ENCODE peak calls at places on chromosomes 2 and 18, in eight cellular contexts. One of them, this sample, is unnamed. For H3K4me1, the result is how much of the 10 kb centered on the place peaks cover.

GRCh38 chr2:212428685-212429480 is 109.7 kb downstream of the ERBB4 start:
- DNase-seq in colonic mucosa: no peak
- DNase-seq in ovary: no peak
- DNase-seq in SJSA1: no peak
- DNase-seq in psoas muscle: no peak
- DNase-seq in fibroblast of lung: no peak
- DNase-seq in GM23248: no peak
- DNase-seq in left ventricle myocardium inferior: no peak
- DNase-seq in this sample: no peak

GRCh38 chr2:234451852-234452625 is 44.8 kb downstream of the ARL4C start:
- DNase-seq in psoas muscle: no peak
- DNase-seq in SJSA1: no peak
- DNase-seq in GM23248: peak
- DNase-seq in ovary: no peak
- DNase-seq in colonic mucosa: no peak
- DNase-seq in fibroblast of lung: peak
- DNase-seq in left ventricle myocardium inferior: no peak
- DNase-seq in this sample: no peak

GRCh38 chr2:216572582-216573578 is 60.3 kb upstream of the IGFBP2 start:
- DNase-seq in ovary: peak
- DNase-seq in psoas muscle: peak
- DNase-seq in fibroblast of lung: peak
- DNase-seq in SJSA1: peak
- DNase-seq in colonic mucosa: peak
- DNase-seq in GM23248: peak
- DNase-seq in left ventricle myocardium inferior: peak
- DNase-seq in this sample: peak

GRCh38 chr2:240013343-240013742 is 11.8 kb downstream of the NDUFA10 start:
- DNase-seq in SJSA1: no peak
- DNase-seq in GM23248: peak
- DNase-seq in ovary: no peak
- DNase-seq in left ventricle myocardium inferior: no peak
- DNase-seq in colonic mucosa: no peak
- DNase-seq in psoas muscle: no peak
- DNase-seq in fibroblast of lung: peak
- DNase-seq in this sample: no peak

GRCh38 chr2:72603481-72603880 is 222.4 kb downstream of the EXOC6B start:
- DNase-seq in colonic mucosa: no peak
- DNase-seq in psoas muscle: no peak
- DNase-seq in left ventricle myocardium inferior: no peak
- DNase-seq in GM23248: no peak
- DNase-seq in fibroblast of lung: peak
- DNase-seq in SJSA1: no peak
- DNase-seq in ovary: no peak
- DNase-seq in this sample: no peak

GRCh38 chr2:203897544-203897943 is 30.0 kb downstream of the CTLA4 start:
- DNase-seq in ovary: no peak
- DNase-seq in SJSA1: no peak
- DNase-seq in colonic mucosa: no peak
- DNase-seq in fibroblast of lung: no peak
- DNase-seq in left ventricle myocardium inferior: no peak
- DNase-seq in psoas muscle: no peak
- DNase-seq in GM23248: no peak
- DNase-seq in this sample: no peak

GRCh38 chr2:43192039-43192438 is 34.4 kb downstream of the ZFP36L2 start:
- DNase-seq in left ventricle myocardium inferior: no peak
- DNase-seq in fibroblast of lung: no peak
- DNase-seq in ovary: no peak
- DNase-seq in colonic mucosa: no peak
- DNase-seq in psoas muscle: no peak
- DNase-seq in SJSA1: no peak
- DNase-seq in GM23248: peak
- DNase-seq in this sample: no peak

GRCh38 chr2:145769053-145769716 is 1249.3 kb upstream of the ZEB2 start:
- DNase-seq in GM23248: no peak
- DNase-seq in ovary: no peak
- DNase-seq in colonic mucosa: no peak
- DNase-seq in fibroblast of lung: no peak
- DNase-seq in SJSA1: no peak
- DNase-seq in psoas muscle: no peak
- DNase-seq in left ventricle myocardium inferior: no peak
- DNase-seq in this sample: no peak

GRCh38 chr2:68907923-68908253 is 36.7 kb upstream of the BMP10 start:
- DNase-seq in fibroblast of lung: no peak
- DNase-seq in GM23248: no peak
- DNase-seq in left ventricle myocardium inferior: no peak
- DNase-seq in ovary: no peak
- DNase-seq in colonic mucosa: no peak
- DNase-seq in SJSA1: no peak
- DNase-seq in psoas muscle: no peak
- DNase-seq in this sample: no peak

GRCh38 chr2:47559079-47559684 is 156.2 kb downstream of the MSH2 start:
- DNase-seq in SJSA1: no peak
- DNase-seq in psoas muscle: no peak
- DNase-seq in left ventricle myocardium inferior: no peak
- DNase-seq in fibroblast of lung: peak
- DNase-seq in ovary: no peak
- DNase-seq in colonic mucosa: no peak
- DNase-seq in GM23248: peak
- DNase-seq in this sample: no peak

GRCh38 chr2:215598376-215598975 is 162.6 kb upstream of the FN1 start:
- DNase-seq in ovary: no peak
- DNase-seq in SJSA1: no peak
- DNase-seq in colonic mucosa: no peak
- DNase-seq in GM23248: peak
- DNase-seq in fibroblast of lung: peak
- DNase-seq in psoas muscle: no peak
- DNase-seq in left ventricle myocardium inferior: no peak
- DNase-seq in this sample: no peak

GRCh38 chr2:190507135-190507534 is 27.4 kb downstream of the NEMP2 start:
- DNase-seq in left ventricle myocardium inferior: no peak
- DNase-seq in ovary: no peak
- DNase-seq in colonic mucosa: peak
- DNase-seq in psoas muscle: no peak
- DNase-seq in SJSA1: no peak
- DNase-seq in GM23248: no peak
- DNase-seq in fibroblast of lung: no peak
- DNase-seq in this sample: no peak

GRCh38 chr2:11753452-11753885 is 7.0 kb downstream of the LPIN1 start:
- DNase-seq in GM23248: peak
- DNase-seq in psoas muscle: no peak
- DNase-seq in fibroblast of lung: peak
- DNase-seq in colonic mucosa: peak
- DNase-seq in left ventricle myocardium inferior: no peak
- DNase-seq in ovary: no peak
- DNase-seq in SJSA1: no peak
- DNase-seq in this sample: peak

GRCh38 chr2:217930783-217931563 is 71.8 kb downstream of the TNS1 start:
- DNase-seq in psoas muscle: no peak
- DNase-seq in colonic mucosa: no peak
- DNase-seq in left ventricle myocardium inferior: peak
- DNase-seq in SJSA1: no peak
- DNase-seq in ovary: no peak
- DNase-seq in fibroblast of lung: peak
- DNase-seq in GM23248: peak
- DNase-seq in this sample: no peak

GRCh38 chr2:217929757-217930707 is 72.8 kb downstream of the TNS1 start:
- DNase-seq in left ventricle myocardium inferior: peak
- DNase-seq in colonic mucosa: no peak
- DNase-seq in ovary: no peak
- DNase-seq in SJSA1: no peak
- DNase-seq in psoas muscle: no peak
- DNase-seq in fibroblast of lung: peak
- DNase-seq in GM23248: peak
- DNase-seq in this sample: no peak

GRCh38 chr2:217933326-217933993 is 69.3 kb downstream of the TNS1 start:
- DNase-seq in fibroblast of lung: no peak
- DNase-seq in colonic mucosa: no peak
- DNase-seq in SJSA1: no peak
- DNase-seq in left ventricle myocardium inferior: peak
- DNase-seq in ovary: no peak
- DNase-seq in psoas muscle: peak
- DNase-seq in GM23248: no peak
- DNase-seq in this sample: no peak

GRCh38 chr2:217932661-217933325 is 70.0 kb downstream of the TNS1 start:
- DNase-seq in left ventricle myocardium inferior: peak
- DNase-seq in psoas muscle: peak
- DNase-seq in ovary: no peak
- DNase-seq in GM23248: peak
- DNase-seq in SJSA1: no peak
- DNase-seq in colonic mucosa: no peak
- DNase-seq in fibroblast of lung: peak
- DNase-seq in this sample: no peak

DNA sequence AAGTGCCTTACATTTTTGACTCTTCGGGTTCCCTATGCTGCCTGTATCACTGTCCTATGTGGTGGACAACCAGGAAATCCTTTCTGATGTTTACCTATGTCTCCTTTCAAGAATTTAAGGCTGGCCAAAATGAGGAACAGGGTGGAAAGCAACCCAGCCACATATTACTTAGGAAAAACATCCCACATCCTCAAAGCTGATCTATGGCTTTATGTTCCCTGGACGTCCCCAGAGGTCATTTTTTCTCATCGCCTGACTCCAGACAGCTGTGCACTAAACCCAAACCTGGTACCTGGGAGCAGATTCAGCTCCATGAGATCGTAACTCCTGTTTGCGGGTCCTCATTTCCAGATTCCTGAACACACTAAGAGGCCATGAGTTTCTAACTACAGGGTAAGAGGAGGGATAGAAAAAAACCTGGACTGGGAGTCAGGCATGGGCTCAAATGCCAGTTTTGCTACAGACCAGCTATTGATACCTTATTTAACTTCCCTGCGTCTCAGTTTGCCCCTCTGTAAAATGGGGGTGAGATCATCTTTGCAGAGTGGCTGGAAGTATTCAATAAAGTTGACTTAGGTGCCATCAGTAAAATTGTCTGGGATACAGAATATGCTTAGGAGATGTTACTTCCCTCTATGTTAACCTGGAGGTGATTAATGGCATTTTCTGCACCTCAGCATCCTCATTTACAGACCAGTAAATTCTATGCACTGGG is 70.8 kb downstream of the TNS1 start:
- DNase-seq in psoas muscle: no peak
- DNase-seq in ovary: no peak
- DNase-seq in left ventricle myocardium inferior: no peak
- DNase-seq in fibroblast of lung: no peak
- DNase-seq in GM23248: no peak
- DNase-seq in colonic mucosa: no peak
- DNase-seq in SJSA1: no peak
- DNase-seq in this sample: no peak
- H3K4me1 ChIP-seq in psoas muscle: half or more
- H3K4me1 ChIP-seq in ovary: half or more
- H3K4me1 ChIP-seq in left ventricle myocardium inferior: half or more
- H3K4me1 ChIP-seq in fibroblast of lung: half or more
- H3K4me1 ChIP-seq in GM23248: half or more
- H3K4me1 ChIP-seq in colonic mucosa: under half
- H3K4me1 ChIP-seq in SJSA1: half or more
- H3K4me1 ChIP-seq in this sample: half or more

DNA sequence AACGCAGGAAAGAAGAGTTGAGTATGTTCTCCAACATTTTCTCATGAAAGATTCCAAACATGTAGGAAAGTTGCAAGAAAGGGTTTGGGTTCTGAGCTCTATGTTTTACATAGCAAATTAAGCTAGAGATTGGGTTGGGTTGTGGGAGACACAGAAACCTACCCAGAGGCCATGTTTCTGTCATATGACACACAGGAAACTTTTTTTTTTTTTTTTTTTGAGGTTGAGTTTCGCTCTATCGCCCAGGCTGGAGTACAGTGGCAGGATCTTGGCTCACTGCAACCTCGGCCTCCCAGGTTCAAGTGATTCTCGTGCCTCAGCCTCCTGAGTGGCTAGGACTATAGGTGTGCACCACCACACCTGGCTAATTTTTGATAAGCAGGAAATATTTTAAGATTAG is 57.6 kb downstream of the DOCK10 start:
- DNase-seq in colonic mucosa: no peak
- DNase-seq in fibroblast of lung: no peak
- DNase-seq in psoas muscle: no peak
- DNase-seq in left ventricle myocardium inferior: no peak
- DNase-seq in SJSA1: no peak
- DNase-seq in GM23248: no peak
- DNase-seq in ovary: no peak
- DNase-seq in this sample: no peak
- H3K27ac ChIP-seq in colonic mucosa: peak
- H3K27ac ChIP-seq in fibroblast of lung: peak
- H3K27ac ChIP-seq in psoas muscle: no peak
- H3K27ac ChIP-seq in left ventricle myocardium inferior: peak
- H3K27ac ChIP-seq in SJSA1: no peak
- H3K27ac ChIP-seq in GM23248: peak
- H3K27ac ChIP-seq in ovary: no peak
- H3K27ac ChIP-seq in this sample: no peak

DNA sequence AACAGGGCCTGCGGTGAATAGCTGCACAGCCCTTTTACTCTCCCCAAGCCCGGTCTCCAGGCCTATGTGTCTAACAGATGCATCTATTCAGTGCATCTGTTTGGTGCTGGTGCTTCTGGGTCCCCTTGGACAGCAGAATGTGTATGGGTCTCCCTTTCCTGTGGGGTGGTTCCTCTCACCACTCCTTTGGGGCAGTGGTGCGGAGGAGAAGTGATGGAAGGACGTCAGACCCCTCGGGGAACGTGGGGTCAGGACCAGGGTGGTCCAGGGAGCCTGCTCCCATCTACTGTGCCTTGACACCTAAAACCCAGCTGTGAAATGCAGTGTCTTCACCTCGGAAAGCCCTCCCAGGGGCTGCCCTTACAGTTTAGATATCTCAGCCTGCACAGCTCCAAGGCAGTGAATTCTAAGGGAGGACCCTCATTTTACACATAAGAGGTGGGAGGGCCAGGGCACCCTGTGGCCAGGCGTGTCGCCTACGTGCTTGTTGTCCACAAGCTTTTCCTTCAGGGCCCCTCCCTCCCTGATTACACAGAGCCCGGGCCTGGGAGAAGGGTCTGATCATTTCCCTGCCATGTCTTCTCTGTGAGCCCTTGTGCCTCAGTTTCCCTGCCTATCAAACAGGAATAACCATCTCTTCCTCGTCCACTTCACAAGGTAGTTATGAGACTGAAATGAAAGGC is 208.6 kb downstream of the KLHL29 start:
- DNase-seq in psoas muscle: no peak
- DNase-seq in left ventricle myocardium inferior: no peak
- DNase-seq in GM23248: no peak
- DNase-seq in SJSA1: no peak
- DNase-seq in fibroblast of lung: no peak
- DNase-seq in colonic mucosa: no peak
- DNase-seq in ovary: peak
- DNase-seq in this sample: no peak
- H3K4me1 ChIP-seq in psoas muscle: half or more
- H3K4me1 ChIP-seq in left ventricle myocardium inferior: half or more
- H3K4me1 ChIP-seq in GM23248: under half
- H3K4me1 ChIP-seq in SJSA1: under half
- H3K4me1 ChIP-seq in fibroblast of lung: under half
- H3K4me1 ChIP-seq in colonic mucosa: under half
- H3K4me1 ChIP-seq in ovary: under half
- H3K4me1 ChIP-seq in this sample: under half

DNA sequence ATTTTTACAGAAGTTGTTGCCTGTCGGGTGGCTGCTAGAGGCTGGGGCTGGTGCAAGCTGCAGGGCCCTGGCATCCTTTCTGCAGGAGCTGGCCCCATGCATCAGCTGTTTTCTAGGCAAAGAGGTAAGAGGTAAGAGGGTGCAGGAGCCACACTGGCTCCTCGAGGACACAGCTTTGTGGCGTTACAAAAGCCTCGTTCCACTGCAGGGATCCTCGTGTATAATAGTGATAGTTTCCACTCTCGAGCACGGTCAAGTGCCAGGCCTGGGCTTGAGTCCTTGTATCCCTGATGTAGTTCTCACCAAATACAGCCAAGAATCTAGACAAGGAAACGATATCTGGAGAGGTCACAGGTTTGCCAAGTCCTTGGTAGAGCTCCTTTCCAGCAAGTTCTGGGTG is 33.2 kb upstream of the FHOD3 start:
- DNase-seq in fibroblast of lung: no peak
- DNase-seq in ovary: no peak
- DNase-seq in left ventricle myocardium inferior: no peak
- DNase-seq in colonic mucosa: no peak
- DNase-seq in psoas muscle: no peak
- DNase-seq in SJSA1: no peak
- DNase-seq in GM23248: no peak
- DNase-seq in this sample: no peak
- H3K27ac ChIP-seq in fibroblast of lung: no peak
- H3K27ac ChIP-seq in ovary: no peak
- H3K27ac ChIP-seq in left ventricle myocardium inferior: no peak
- H3K27ac ChIP-seq in colonic mucosa: no peak
- H3K27ac ChIP-seq in psoas muscle: no peak
- H3K27ac ChIP-seq in SJSA1: no peak
- H3K27ac ChIP-seq in GM23248: no peak
- H3K27ac ChIP-seq in this sample: no peak

This sample was measured in body of pancreas.